ENCODE peak calls at places on chromosomes 13 and 19, in six cellular contexts. One of them, this sample, is unnamed.

GRCh38 chr13:62829476-62829875 is 1413.8 kb upstream of the PCDH20 start:
- DNase-seq in adipocyte: no peak
- DNase-seq in upper lobe of left lung: no peak
- DNase-seq in SJSA1: no peak
- DNase-seq in endothelial cell of umbilical vein: no peak
- DNase-seq in right lobe of liver: no peak
- DNase-seq in this sample: no peak

GRCh38 chr19:43809762-43810696 is 7.8 kb upstream of the LYPD5 start:
- DNase-seq in upper lobe of left lung: no peak
- DNase-seq in SJSA1: peak
- DNase-seq in endothelial cell of umbilical vein: peak
- DNase-seq in adipocyte: peak
- DNase-seq in right lobe of liver: no peak
- DNase-seq in this sample: no peak

GRCh38 chr13:28475916-28476725 is 18.8 kb downstream of the FLT1 start:
- DNase-seq in upper lobe of left lung: no peak
- DNase-seq in SJSA1: peak
- DNase-seq in right lobe of liver: no peak
- DNase-seq in endothelial cell of umbilical vein: peak
- DNase-seq in adipocyte: peak
- DNase-seq in this sample: no peak

GRCh38 chr19:55344444-55344843 is 4.8 kb downstream of the KMT5C start:
- DNase-seq in upper lobe of left lung: no peak
- DNase-seq in adipocyte: no peak
- DNase-seq in right lobe of liver: no peak
- DNase-seq in endothelial cell of umbilical vein: no peak
- DNase-seq in SJSA1: no peak
- DNase-seq in this sample: no peak

GRCh38 chr13:83162493-83162892 is 719.8 kb downstream of the SLITRK1 start:
- DNase-seq in upper lobe of left lung: no peak
- DNase-seq in endothelial cell of umbilical vein: no peak
- DNase-seq in SJSA1: no peak
- DNase-seq in adipocyte: no peak
- DNase-seq in right lobe of liver: no peak
- DNase-seq in this sample: no peak

GRCh38 chr13:28327761-28328607 is 166.9 kb downstream of the FLT1 start:
- DNase-seq in right lobe of liver: no peak
- DNase-seq in endothelial cell of umbilical vein: no peak
- DNase-seq in adipocyte: peak
- DNase-seq in upper lobe of left lung: no peak
- DNase-seq in SJSA1: no peak
- DNase-seq in this sample: no peak

GRCh38 chr19:9848761-9849160 is 13.6 kb downstream of the PIN1 start:
- DNase-seq in upper lobe of left lung: no peak
- DNase-seq in adipocyte: no peak
- DNase-seq in SJSA1: no peak
- DNase-seq in right lobe of liver: no peak
- DNase-seq in endothelial cell of umbilical vein: no peak
- DNase-seq in this sample: no peak

GRCh38 chr19:9645466-9645865 is 24.4 kb upstream of the ZNF561 start:
- DNase-seq in endothelial cell of umbilical vein: no peak
- DNase-seq in adipocyte: no peak
- DNase-seq in upper lobe of left lung: no peak
- DNase-seq in SJSA1: no peak
- DNase-seq in right lobe of liver: no peak
- DNase-seq in this sample: no peak

GRCh38 chr13:79709526-79709925 is 228.6 kb downstream of the NDFIP2 start:
- DNase-seq in right lobe of liver: no peak
- DNase-seq in adipocyte: peak
- DNase-seq in endothelial cell of umbilical vein: peak
- DNase-seq in SJSA1: no peak
- DNase-seq in upper lobe of left lung: no peak
- DNase-seq in this sample: no peak

GRCh38 chr13:109998030-109998429 is 211.6 kb upstream of the IRS2 start:
- DNase-seq in upper lobe of left lung: no peak
- DNase-seq in endothelial cell of umbilical vein: no peak
- DNase-seq in right lobe of liver: no peak
- DNase-seq in SJSA1: no peak
- DNase-seq in adipocyte: no peak
- DNase-seq in this sample: no peak

GRCh38 chr13:106173346-106173745 is 362.1 kb downstream of the EFNB2 start:
- DNase-seq in upper lobe of left lung: no peak
- DNase-seq in adipocyte: no peak
- DNase-seq in SJSA1: no peak
- DNase-seq in right lobe of liver: no peak
- DNase-seq in endothelial cell of umbilical vein: no peak
- DNase-seq in this sample: no peak

GRCh38 chr13:111005808-111006494 is 91.1 kb upstream of the ANKRD10 start:
- DNase-seq in right lobe of liver: no peak
- DNase-seq in SJSA1: no peak
- DNase-seq in endothelial cell of umbilical vein: peak
- DNase-seq in adipocyte: peak
- DNase-seq in upper lobe of left lung: peak
- DNase-seq in this sample: no peak

GRCh38 chr13:28489975-28490550 is 4.9 kb downstream of the FLT1 start:
- DNase-seq in adipocyte: peak
- DNase-seq in right lobe of liver: no peak
- DNase-seq in SJSA1: no peak
- DNase-seq in endothelial cell of umbilical vein: peak
- DNase-seq in upper lobe of left lung: no peak
- DNase-seq in this sample: no peak

GRCh38 chr19:8323781-8324185 is 2.5 kb downstream of the RPS28 start:
- DNase-seq in endothelial cell of umbilical vein: peak
- DNase-seq in right lobe of liver: no peak
- DNase-seq in adipocyte: no peak
- DNase-seq in upper lobe of left lung: no peak
- DNase-seq in SJSA1: no peak
- DNase-seq in this sample: no peak

GRCh38 chr13:42574011-42574410 is at the start of gene TNFSF11:
- DNase-seq in right lobe of liver: no peak
- DNase-seq in upper lobe of left lung: no peak
- DNase-seq in adipocyte: no peak
- DNase-seq in endothelial cell of umbilical vein: no peak
- DNase-seq in SJSA1: no peak
- DNase-seq in this sample: no peak

GRCh38 chr13:29543230-29544215 is 52.0 kb downstream of the SLC7A1 start:
- DNase-seq in right lobe of liver: no peak
- DNase-seq in adipocyte: peak
- DNase-seq in upper lobe of left lung: no peak
- DNase-seq in endothelial cell of umbilical vein: no peak
- DNase-seq in SJSA1: peak
- DNase-seq in this sample: no peak

GRCh38 chr13:69243366-69243765 is 864.3 kb upstream of the ATXN8OS start:
- DNase-seq in endothelial cell of umbilical vein: no peak
- DNase-seq in right lobe of liver: no peak
- DNase-seq in upper lobe of left lung: no peak
- DNase-seq in SJSA1: no peak
- DNase-seq in adipocyte: no peak
- DNase-seq in this sample: no peak

GRCh38 chr19:35299523-35300339 is 7.8 kb downstream of the MAG start:
- DNase-seq in right lobe of liver: no peak
- DNase-seq in upper lobe of left lung: no peak
- DNase-seq in endothelial cell of umbilical vein: no peak
- DNase-seq in adipocyte: no peak
- DNase-seq in SJSA1: no peak
- DNase-seq in this sample: no peak

GRCh38 chr13:112976526-112976925 is 7.5 kb downstream of the MCF2L start:
- DNase-seq in adipocyte: no peak
- DNase-seq in endothelial cell of umbilical vein: no peak
- DNase-seq in SJSA1: no peak
- DNase-seq in upper lobe of left lung: no peak
- DNase-seq in right lobe of liver: no peak
- DNase-seq in this sample: no peak

GRCh38 chr13:41634407-41634806 is 177.1 kb downstream of the RGCC start:
- DNase-seq in endothelial cell of umbilical vein: no peak
- DNase-seq in SJSA1: no peak
- DNase-seq in right lobe of liver: no peak
- DNase-seq in adipocyte: no peak
- DNase-seq in upper lobe of left lung: no peak
- DNase-seq in this sample: no peak

GRCh38 chr19:19628499-19629134 is 597 bp upstream of the LPAR2 start:
- DNase-seq in endothelial cell of umbilical vein: no peak
- DNase-seq in right lobe of liver: no peak
- DNase-seq in upper lobe of left lung: peak
- DNase-seq in SJSA1: no peak
- DNase-seq in adipocyte: peak
- DNase-seq in this sample: no peak

GRCh38 chr19:50313812-50314536 is 15.2 kb downstream of the KCNC3 start:
- DNase-seq in upper lobe of left lung: no peak
- DNase-seq in endothelial cell of umbilical vein: no peak
- DNase-seq in right lobe of liver: no peak
- DNase-seq in SJSA1: no peak
- DNase-seq in adipocyte: no peak
- DNase-seq in this sample: no peak

GRCh38 chr19:49436381-49437017 is 4.8 kb downstream of the SLC17A7 start:
- DNase-seq in SJSA1: no peak
- DNase-seq in upper lobe of left lung: peak
- DNase-seq in endothelial cell of umbilical vein: no peak
- DNase-seq in right lobe of liver: no peak
- DNase-seq in adipocyte: no peak
- DNase-seq in this sample: no peak

GRCh38 chr13:27055501-27055900 is 116.1 kb downstream of the USP12 start:
- DNase-seq in endothelial cell of umbilical vein: no peak
- DNase-seq in adipocyte: no peak
- DNase-seq in right lobe of liver: no peak
- DNase-seq in upper lobe of left lung: no peak
- DNase-seq in SJSA1: no peak
- DNase-seq in this sample: no peak

GRCh38 chr13:27053235-27053884 is 118.3 kb downstream of the USP12 start:
- DNase-seq in SJSA1: no peak
- DNase-seq in endothelial cell of umbilical vein: no peak
- DNase-seq in adipocyte: no peak
- DNase-seq in upper lobe of left lung: no peak
- DNase-seq in right lobe of liver: no peak
- DNase-seq in this sample: no peak

GRCh38 chr13:27057817-27058216 is 113.8 kb downstream of the USP12 start:
- DNase-seq in SJSA1: no peak
- DNase-seq in adipocyte: no peak
- DNase-seq in right lobe of liver: no peak
- DNase-seq in endothelial cell of umbilical vein: no peak
- DNase-seq in upper lobe of left lung: no peak
- DNase-seq in this sample: no peak

GRCh38 chr13:27054760-27055159 is 116.9 kb downstream of the USP12 start:
- DNase-seq in endothelial cell of umbilical vein: no peak
- DNase-seq in SJSA1: no peak
- DNase-seq in right lobe of liver: no peak
- DNase-seq in upper lobe of left lung: no peak
- DNase-seq in adipocyte: no peak
- DNase-seq in this sample: no peak

GRCh38 chr13:27053902-27054595 is 117.6 kb downstream of the USP12 start:
- DNase-seq in adipocyte: peak
- DNase-seq in endothelial cell of umbilical vein: peak
- DNase-seq in SJSA1: peak
- DNase-seq in right lobe of liver: no peak
- DNase-seq in upper lobe of left lung: no peak
- DNase-seq in this sample: no peak
- H3K4me3 ChIP-seq in adipocyte: no peak
- H3K4me3 ChIP-seq in endothelial cell of umbilical vein: no peak
- H3K4me3 ChIP-seq in SJSA1: no peak
- H3K4me3 ChIP-seq in right lobe of liver: no peak
- H3K4me3 ChIP-seq in upper lobe of left lung: no peak
- H3K4me3 ChIP-seq in this sample: no peak

DNA sequence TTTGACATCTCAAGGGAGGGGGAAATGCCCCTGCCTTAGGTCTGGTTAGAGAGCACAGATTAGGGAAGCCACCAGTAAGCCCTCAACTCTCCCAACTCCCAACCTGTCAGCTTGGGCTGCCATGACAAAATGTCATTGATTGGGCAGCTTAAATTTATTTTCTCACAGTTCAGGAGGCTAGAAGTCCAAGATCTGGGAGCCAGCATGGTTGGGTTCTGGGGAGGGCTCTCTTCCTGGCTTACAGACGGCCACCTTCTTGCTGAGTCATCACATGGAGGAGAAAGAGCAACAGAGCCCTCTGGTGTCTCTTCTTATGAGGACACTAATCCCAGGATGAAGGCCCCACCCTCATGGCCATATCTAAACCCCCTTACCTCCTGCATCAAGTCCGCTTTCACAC is 24.2 kb downstream of the C19orf12 start:
- DNase-seq in right lobe of liver: no peak
- DNase-seq in adipocyte: peak
- DNase-seq in upper lobe of left lung: no peak
- DNase-seq in endothelial cell of umbilical vein: peak
- DNase-seq in SJSA1: peak
- DNase-seq in this sample: no peak
- H3K4me3 ChIP-seq in right lobe of liver: no peak
- H3K4me3 ChIP-seq in adipocyte: no peak
- H3K4me3 ChIP-seq in upper lobe of left lung: no peak
- H3K4me3 ChIP-seq in endothelial cell of umbilical vein: no peak
- H3K4me3 ChIP-seq in SJSA1: no peak
- H3K4me3 ChIP-seq in this sample: no peak

DNA sequence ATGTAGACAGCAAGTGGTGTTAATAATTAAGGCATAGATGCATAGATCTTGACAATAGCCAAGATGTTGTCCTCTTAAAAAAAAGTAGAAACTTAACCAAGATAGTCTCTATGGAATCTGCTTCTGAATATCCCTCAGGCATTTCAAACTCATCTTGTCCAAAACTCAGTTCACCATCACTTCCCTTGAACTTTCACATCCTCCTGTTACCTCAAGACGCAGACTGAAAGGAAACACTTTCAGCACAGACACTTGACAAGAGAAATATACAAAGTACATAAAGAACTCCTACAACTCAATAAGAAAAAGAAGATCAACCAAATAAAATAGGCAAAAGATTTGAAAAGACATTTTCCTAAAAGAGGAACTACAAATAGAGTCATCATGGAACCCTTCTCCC is 451.1 kb downstream of the FOXO1 start:
- DNase-seq in endothelial cell of umbilical vein: no peak
- DNase-seq in upper lobe of left lung: no peak
- DNase-seq in SJSA1: no peak
- DNase-seq in right lobe of liver: no peak
- DNase-seq in adipocyte: no peak
- DNase-seq in this sample: no peak
- H3K4me3 ChIP-seq in endothelial cell of umbilical vein: no peak
- H3K4me3 ChIP-seq in upper lobe of left lung: no peak
- H3K4me3 ChIP-seq in SJSA1: no peak
- H3K4me3 ChIP-seq in right lobe of liver: no peak
- H3K4me3 ChIP-seq in adipocyte: no peak
- H3K4me3 ChIP-seq in this sample: no peak

DNA sequence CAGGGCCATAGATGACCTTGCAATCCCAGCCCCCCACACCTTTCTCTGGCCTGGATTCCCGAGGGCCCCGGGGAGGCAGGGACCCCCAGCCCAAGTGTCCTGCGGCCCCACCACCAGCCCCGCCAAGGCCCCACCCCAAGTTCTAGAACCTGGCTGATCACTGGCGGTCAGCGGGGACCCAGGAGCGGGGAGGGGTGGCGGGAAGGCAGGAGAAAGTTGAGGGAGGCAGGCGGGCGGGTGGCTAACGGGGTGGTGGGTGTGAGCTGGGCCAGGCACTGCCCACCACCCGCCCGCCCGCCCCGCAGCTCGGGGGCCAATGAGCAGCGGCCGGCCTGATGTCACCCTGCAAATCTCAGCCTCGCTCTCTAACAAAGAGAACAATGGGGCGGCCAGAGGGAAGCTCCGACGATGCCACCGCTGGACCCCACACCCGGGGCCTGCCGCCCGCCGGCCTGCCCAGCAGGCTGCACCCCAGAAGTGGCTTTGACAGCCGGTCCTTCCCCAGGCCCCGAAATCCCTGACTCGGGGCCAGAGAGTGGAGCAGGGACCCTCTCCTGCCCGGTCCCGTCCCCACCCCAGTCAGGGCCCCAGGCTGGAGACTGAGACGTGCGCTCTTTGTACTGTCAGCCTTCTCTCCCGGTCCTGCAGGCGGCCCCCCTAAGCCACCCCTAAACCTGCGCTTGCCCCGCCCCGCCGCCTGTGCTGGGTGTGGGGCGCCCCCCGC is 1.6 kb downstream of the MEX3D start:
- DNase-seq in endothelial cell of umbilical vein: peak
- DNase-seq in SJSA1: peak
- DNase-seq in right lobe of liver: no peak
- DNase-seq in upper lobe of left lung: peak
- DNase-seq in adipocyte: peak
- DNase-seq in this sample: peak
- H3K4me3 ChIP-seq in endothelial cell of umbilical vein: peak
- H3K4me3 ChIP-seq in SJSA1: peak
- H3K4me3 ChIP-seq in right lobe of liver: peak
- H3K4me3 ChIP-seq in upper lobe of left lung: peak
- H3K4me3 ChIP-seq in adipocyte: peak
- H3K4me3 ChIP-seq in this sample: peak